ENCODE peak calls at places on chromosomes 2 and 18, in ten cellular contexts. Z, V, S, D, M, G, K, C, Y and I are unnamed samples.

GRCh38 chr2:14903709-14904374 is 271.3 kb downstream of the LRATD1 start:
- DNase-seq in S (peak), Y (peak), K (peak), C (no peak), D (peak), V (peak), M (peak), Z (no peak), G (peak), I (peak)

GRCh38 chr2:42961948-42962347 is 169.6 kb upstream of the HAAO start:
- DNase-seq in S (no peak), M (no peak), G (no peak), D (no peak), C (no peak), V (no peak), K (no peak), Z (no peak), Y (no peak), I (no peak)

GRCh38 chr2:217125004-217125403 is 265.1 kb upstream of the TNP1 start:
- DNase-seq in C (no peak), D (no peak), Y (no peak), Z (peak), S (no peak), K (no peak), V (no peak), G (no peak), M (no peak), I (no peak)

GRCh38 chr2:223815186-223815883 is 22.0 kb downstream of the AP1S3 start:
- DNase-seq in S (no peak), K (no peak), Z (no peak), V (no peak), Y (peak), D (peak), G (no peak), C (peak), M (no peak), I (no peak)

GRCh38 chr18:31983020-31983419 is 35.6 kb upstream of the RNF125 start:
- DNase-seq in K (no peak), S (no peak), G (no peak), D (peak), Y (no peak), V (no peak), M (no peak), C (no peak), Z (peak), I (no peak)

GRCh38 chr2:86037141-86037794 is 68.4 kb downstream of the POLR1A start:
- DNase-seq in K (peak), M (peak), D (no peak), G (peak), Y (peak), S (no peak), Z (peak), V (no peak), C (peak), I (peak)

GRCh38 chr2:117745537-117745936 is 69.0 kb upstream of the DDX18 start:
- DNase-seq in Y (no peak), G (no peak), D (no peak), C (no peak), Z (no peak), M (no peak), V (no peak), S (no peak), K (no peak), I (peak)

GRCh38 chr2:206863196-206863595 is 76.1 kb upstream of the CPO start:
- DNase-seq in G (no peak), M (no peak), V (no peak), S (no peak), C (peak), K (no peak), D (no peak), Y (no peak), Z (peak), I (no peak)

GRCh38 chr2:65576861-65577601 is 144.6 kb upstream of the SPRED2 start:
- DNase-seq in C (peak), D (peak), M (no peak), Y (peak), K (no peak), G (no peak), S (no peak), Z (no peak), V (no peak), I (no peak)

GRCh38 chr2:54313147-54313546 is 57.1 kb upstream of the TSPYL6 start:
- DNase-seq in D (no peak), S (no peak), Y (no peak), V (no peak), K (no peak), G (no peak), Z (no peak), M (no peak), C (no peak), I (no peak)

GRCh38 chr2:239563561-239563960 is 162.7 kb upstream of the HDAC4 start:
- DNase-seq in M (no peak), V (no peak), Y (no peak), G (no peak), Z (no peak), C (no peak), S (no peak), K (no peak), D (no peak), I (no peak)

GRCh38 chr2:23705771-23706612 is 220.9 kb downstream of the ATAD2B start:
- DNase-seq in D (no peak), M (no peak), Z (no peak), S (no peak), K (no peak), C (no peak), Y (no peak), G (no peak), V (peak), I (no peak)

GRCh38 chr2:150846691-150847090 is 359.2 kb upstream of the RND3 start:
- DNase-seq in C (no peak), K (no peak), Y (no peak), S (no peak), M (no peak), V (no peak), G (no peak), Z (no peak), D (no peak), I (no peak)